ENCODE peak calls at places on chromosomes 1 and 21, in seven cellular contexts. One of them, this sample, is unnamed. For H3K4me1, the result is how much of the 10 kb centered on the place peaks cover.

GRCh38 chr1:116909511-116910378 is at the start of gene PTGFRN:
- DNase-seq in K562: peak
- DNase-seq in sigmoid colon: peak
- DNase-seq in A549: peak
- DNase-seq in suprapubic skin: peak
- DNase-seq in transverse colon: peak
- DNase-seq in ovary: peak
- DNase-seq in this sample: no peak

GRCh38 chr1:159030311-159030710 is 20.6 kb downstream of the IFI16 start:
- DNase-seq in K562: no peak
- DNase-seq in sigmoid colon: no peak
- DNase-seq in A549: no peak
- DNase-seq in suprapubic skin: no peak
- DNase-seq in transverse colon: no peak
- DNase-seq in ovary: no peak
- DNase-seq in this sample: no peak

GRCh38 chr1:53138991-53139884 is 3.2 kb downstream of the SLC1A7 start:
- DNase-seq in K562: no peak
- DNase-seq in sigmoid colon: no peak
- DNase-seq in A549: no peak
- DNase-seq in suprapubic skin: no peak
- DNase-seq in transverse colon: no peak
- DNase-seq in ovary: no peak
- DNase-seq in this sample: no peak

GRCh38 chr21:25550352-25550751 is 56.9 kb downstream of the MRPL39 start:
- DNase-seq in K562: no peak
- DNase-seq in sigmoid colon: no peak
- DNase-seq in A549: no peak
- DNase-seq in suprapubic skin: no peak
- DNase-seq in transverse colon: no peak
- DNase-seq in ovary: no peak
- DNase-seq in this sample: no peak

GRCh38 chr1:46520063-46520911 is 30.7 kb downstream of the DMBX1 start:
- DNase-seq in K562: peak
- DNase-seq in sigmoid colon: no peak
- DNase-seq in A549: peak
- DNase-seq in suprapubic skin: no peak
- DNase-seq in transverse colon: no peak
- DNase-seq in ovary: no peak
- DNase-seq in this sample: no peak

GRCh38 chr1:117971777-117972176 is 42.2 kb downstream of the WDR3 start:
- DNase-seq in K562: no peak
- DNase-seq in sigmoid colon: no peak
- DNase-seq in A549: no peak
- DNase-seq in suprapubic skin: no peak
- DNase-seq in transverse colon: no peak
- DNase-seq in ovary: no peak
- DNase-seq in this sample: no peak

GRCh38 chr1:183859865-183860264 is 54.9 kb downstream of the RGL1 start:
- DNase-seq in K562: no peak
- DNase-seq in sigmoid colon: no peak
- DNase-seq in A549: no peak
- DNase-seq in suprapubic skin: no peak
- DNase-seq in transverse colon: no peak
- DNase-seq in ovary: no peak
- DNase-seq in this sample: peak

GRCh38 chr1:198113302-198113701 is 43.5 kb upstream of the NEK7 start:
- DNase-seq in K562: no peak
- DNase-seq in sigmoid colon: no peak
- DNase-seq in A549: no peak
- DNase-seq in suprapubic skin: no peak
- DNase-seq in transverse colon: no peak
- DNase-seq in ovary: no peak
- DNase-seq in this sample: no peak

GRCh38 chr1:183019860-183020259 is 3.4 kb upstream of the LAMC1 start:
- DNase-seq in K562: no peak
- DNase-seq in sigmoid colon: no peak
- DNase-seq in A549: no peak
- DNase-seq in suprapubic skin: no peak
- DNase-seq in transverse colon: no peak
- DNase-seq in ovary: peak
- DNase-seq in this sample: no peak

GRCh38 chr1:10631121-10631810 is 156.5 kb downstream of the PEX14 start:
- DNase-seq in K562: no peak
- DNase-seq in sigmoid colon: peak
- DNase-seq in A549: no peak
- DNase-seq in suprapubic skin: peak
- DNase-seq in transverse colon: no peak
- DNase-seq in ovary: peak
- DNase-seq in this sample: no peak

GRCh38 chr1:36133484-36133883 is 8.5 kb upstream of the COL8A2 start:
- DNase-seq in K562: no peak
- DNase-seq in sigmoid colon: no peak
- DNase-seq in A549: peak
- DNase-seq in suprapubic skin: peak
- DNase-seq in transverse colon: peak
- DNase-seq in ovary: peak
- DNase-seq in this sample: no peak

GRCh38 chr1:111882986-111883560 is 106.4 kb downstream of the KCND3 start:
- DNase-seq in K562: no peak
- DNase-seq in sigmoid colon: no peak
- DNase-seq in A549: no peak
- DNase-seq in suprapubic skin: no peak
- DNase-seq in transverse colon: no peak
- DNase-seq in ovary: no peak
- DNase-seq in this sample: no peak

GRCh38 chr1:960371-961131 is at the start of gene KLHL17:
- DNase-seq in K562: peak
- DNase-seq in sigmoid colon: no peak
- DNase-seq in A549: no peak
- DNase-seq in suprapubic skin: no peak
- DNase-seq in transverse colon: peak
- DNase-seq in ovary: no peak
- DNase-seq in this sample: peak
- TF ChIP-seq EP300 in K562: peak
- TF ChIP-seq EP300 in sigmoid colon: no peak
- TF ChIP-seq EP300 in A549: no peak
- TF ChIP-seq EP300 in suprapubic skin: no peak
- TF ChIP-seq EP300 in transverse colon: no peak
- TF ChIP-seq EP300 in ovary: no peak
- TF ChIP-seq EP300 in this sample: no peak

GRCh38 chr1:234602334-234603220 is 7.4 kb downstream of the IRF2BP2 start:
- DNase-seq in K562: peak
- DNase-seq in sigmoid colon: peak
- DNase-seq in A549: peak
- DNase-seq in suprapubic skin: no peak
- DNase-seq in transverse colon: peak
- DNase-seq in ovary: no peak
- DNase-seq in this sample: peak
- TF ChIP-seq POLR2A in K562: peak
- TF ChIP-seq POLR2A in sigmoid colon: peak
- TF ChIP-seq POLR2A in A549: no peak
- TF ChIP-seq POLR2A in suprapubic skin: no peak
- TF ChIP-seq POLR2A in transverse colon: peak
- TF ChIP-seq POLR2A in ovary: peak
- TF ChIP-seq POLR2A in this sample: peak

GRCh38 chr1:226672217-226672838 is 66.8 kb downstream of the ITPKB start:
- DNase-seq in K562: no peak
- DNase-seq in sigmoid colon: peak
- DNase-seq in A549: no peak
- DNase-seq in suprapubic skin: no peak
- DNase-seq in transverse colon: no peak
- DNase-seq in ovary: peak
- DNase-seq in this sample: no peak
- H3K4me1 ChIP-seq in K562: under half
- H3K4me1 ChIP-seq in sigmoid colon: half or more
- H3K4me1 ChIP-seq in A549: under half
- H3K4me1 ChIP-seq in suprapubic skin: under half
- H3K4me1 ChIP-seq in transverse colon: under half
- H3K4me1 ChIP-seq in ovary: under half
- H3K4me1 ChIP-seq in this sample: half or more

GRCh38 chr1:15592285-15592684 is 7.4 kb upstream of the AGMAT start:
- DNase-seq in K562: no peak
- DNase-seq in sigmoid colon: no peak
- DNase-seq in A549: no peak
- DNase-seq in suprapubic skin: no peak
- DNase-seq in transverse colon: no peak
- DNase-seq in ovary: no peak
- DNase-seq in this sample: no peak
- TF ChIP-seq EP300 in K562: no peak
- TF ChIP-seq EP300 in sigmoid colon: no peak
- TF ChIP-seq EP300 in A549: no peak
- TF ChIP-seq EP300 in suprapubic skin: no peak
- TF ChIP-seq EP300 in transverse colon: no peak
- TF ChIP-seq EP300 in ovary: no peak
- TF ChIP-seq EP300 in this sample: no peak

DNA sequence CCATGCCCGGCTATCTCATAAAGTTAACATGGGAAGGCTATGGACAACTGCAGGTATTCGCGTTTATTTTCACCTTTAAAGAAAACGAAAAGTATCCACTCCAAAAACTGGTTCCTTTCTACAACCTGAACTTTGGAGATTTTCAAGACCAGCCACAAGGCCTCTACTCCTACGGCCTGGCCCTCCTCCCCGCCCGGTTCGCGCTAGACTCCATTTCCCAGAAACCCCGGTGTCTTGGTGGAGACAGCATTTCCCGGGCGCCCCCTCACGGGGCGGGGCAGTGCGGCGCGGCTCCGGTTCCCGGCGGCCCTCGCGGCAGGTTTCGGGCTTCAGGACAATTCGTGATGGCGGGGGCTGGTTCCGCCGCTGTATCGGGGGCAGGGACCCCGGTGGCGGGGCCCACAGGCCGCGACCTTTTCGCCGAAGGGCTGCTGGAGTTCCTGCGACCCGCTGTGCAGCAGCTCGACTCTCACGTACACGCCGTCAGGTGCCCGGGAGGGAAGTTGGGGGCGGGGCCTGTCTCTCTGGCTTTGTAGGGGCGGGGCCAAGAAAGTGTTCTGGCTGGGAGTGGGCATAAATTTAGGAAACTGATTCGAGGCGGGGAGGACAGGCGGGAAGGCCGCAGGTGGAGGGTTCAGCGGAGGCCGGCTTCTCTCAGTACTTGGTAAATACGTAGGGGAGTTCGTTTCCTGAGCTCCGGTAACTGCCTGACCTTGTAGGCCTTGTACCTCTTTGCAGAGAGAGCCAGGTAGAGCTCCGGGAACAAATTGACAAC is at the start of gene SNAPIN:
- DNase-seq in K562: peak
- DNase-seq in sigmoid colon: peak
- DNase-seq in A549: peak
- DNase-seq in suprapubic skin: peak
- DNase-seq in transverse colon: peak
- DNase-seq in ovary: peak
- DNase-seq in this sample: peak
- TF ChIP-seq POLR2A in K562: peak
- TF ChIP-seq POLR2A in sigmoid colon: peak
- TF ChIP-seq POLR2A in A549: peak
- TF ChIP-seq POLR2A in suprapubic skin: no peak
- TF ChIP-seq POLR2A in transverse colon: peak
- TF ChIP-seq POLR2A in ovary: peak
- TF ChIP-seq POLR2A in this sample: no peak

GRCh38 chr1:185601189-185601588 is 133.0 kb upstream of the HMCN1 start:
- DNase-seq in K562: no peak
- DNase-seq in sigmoid colon: no peak
- DNase-seq in A549: no peak
- DNase-seq in suprapubic skin: no peak
- DNase-seq in transverse colon: no peak
- DNase-seq in ovary: no peak
- DNase-seq in this sample: no peak
- H3K4me1 ChIP-seq in K562: under half
- H3K4me1 ChIP-seq in sigmoid colon: under half
- H3K4me1 ChIP-seq in A549: under half
- H3K4me1 ChIP-seq in suprapubic skin: under half
- H3K4me1 ChIP-seq in transverse colon: under half
- H3K4me1 ChIP-seq in ovary: under half
- H3K4me1 ChIP-seq in this sample: under half

GRCh38 chr1:171139890-171140289 is 45.2 kb upstream of the FMO2 start:
- DNase-seq in K562: no peak
- DNase-seq in sigmoid colon: no peak
- DNase-seq in A549: no peak
- DNase-seq in suprapubic skin: no peak
- DNase-seq in transverse colon: no peak
- DNase-seq in ovary: peak
- DNase-seq in this sample: no peak

GRCh38 chr1:171140466-171140865 is 44.6 kb upstream of the FMO2 start:
- DNase-seq in K562: no peak
- DNase-seq in sigmoid colon: peak
- DNase-seq in A549: no peak
- DNase-seq in suprapubic skin: no peak
- DNase-seq in transverse colon: no peak
- DNase-seq in ovary: peak
- DNase-seq in this sample: peak

GRCh38 chr1:171142451-171143121 is 42.5 kb upstream of the FMO2 start:
- DNase-seq in K562: no peak
- DNase-seq in sigmoid colon: peak
- DNase-seq in A549: no peak
- DNase-seq in suprapubic skin: peak
- DNase-seq in transverse colon: peak
- DNase-seq in ovary: peak
- DNase-seq in this sample: peak

GRCh38 chr1:171141336-171142051 is 43.6 kb upstream of the FMO2 start:
- DNase-seq in K562: no peak
- DNase-seq in sigmoid colon: peak
- DNase-seq in A549: no peak
- DNase-seq in suprapubic skin: peak
- DNase-seq in transverse colon: peak
- DNase-seq in ovary: peak
- DNase-seq in this sample: peak

GRCh38 chr1:171142081-171142450 is 43.0 kb upstream of the FMO2 start:
- DNase-seq in K562: no peak
- DNase-seq in sigmoid colon: peak
- DNase-seq in A549: no peak
- DNase-seq in suprapubic skin: peak
- DNase-seq in transverse colon: peak
- DNase-seq in ovary: peak
- DNase-seq in this sample: peak
- TF ChIP-seq EP300 in K562: no peak
- TF ChIP-seq EP300 in sigmoid colon: no peak
- TF ChIP-seq EP300 in A549: no peak
- TF ChIP-seq EP300 in suprapubic skin: no peak
- TF ChIP-seq EP300 in transverse colon: peak
- TF ChIP-seq EP300 in ovary: peak
- TF ChIP-seq EP300 in this sample: peak